ENCODE peak calls at places on chromosomes 12 and 14, in eight cellular contexts. O is activated T-cell treated with anti-CD3 and anti-CD28 coated beads for 1 hour, S is type B pancreatic cell, K is HTR-8/SVneo, C is astrocyte of the spinal cord, V is H9, P is NCI-H1105, Y is NCI-H1694. H is an unnamed sample.

GRCh38 chr12:57619434-57620244 is 8.4 kb downstream of the ARHGEF25 start:
- DNase-seq in O (no peak), S (no peak), K (no peak), C (no peak), V (peak; percentile 77), P (no peak), Y (no peak), H (no peak)

GRCh38 chr12:14402697-14403096 is 37.2 kb downstream of the ATF7IP start:
- DNase-seq in O (no peak), S (no peak), K (no peak), C (no peak), V (no peak), P (no peak), Y (no peak), H (no peak)

GRCh38 chr12:7075931-7076330 is 15.4 kb downstream of the C1S start:
- DNase-seq in O (no peak), S (no peak), K (no peak), C (no peak), V (no peak), P (no peak), Y (no peak), H (no peak)

GRCh38 chr12:101172316-101172715 is 37.7 kb downstream of the SLC5A8 start:
- DNase-seq in O (no peak), S (no peak), K (peak; percentile 7), C (no peak), V (peak; percentile 86), P (no peak), Y (no peak), H (no peak)

GRCh38 chr12:24803406-24804245 is 145.3 kb downstream of the BCAT1 start:
- DNase-seq in O (no peak), S (no peak), K (no peak), C (no peak), V (no peak), P (no peak), Y (no peak), H (no peak)

GRCh38 chr12:128178971-128179370 is 88.0 kb upstream of the TMEM132C start:
- DNase-seq in O (no peak), S (no peak), K (no peak), C (no peak), V (no peak), P (no peak), Y (no peak), H (no peak)

GRCh38 chr14:105126970-105127307 is 41.6 kb downstream of the JAG2 start:
- DNase-seq in O (no peak), S (peak; percentile 40), K (no peak), C (no peak), V (no peak), P (no peak), Y (no peak), H (no peak)

GRCh38 chr14:32013083-32013482 is 64.0 kb upstream of the ARHGAP5 start:
- DNase-seq in O (no peak), S (no peak), K (no peak), C (no peak), V (peak; percentile 53), P (no peak), Y (no peak), H (no peak)

GRCh38 chr12:56150563-56150962 is 1.8 kb upstream of the MYL6B start:
- DNase-seq in O (no peak), S (no peak), K (no peak), C (peak; percentile 35), V (no peak), P (no peak), Y (no peak), H (no peak)

GRCh38 chr12:57591567-57592325 is 754 bp downstream of the PIP4K2C start:
- DNase-seq in O (no peak), S (no peak), K (no peak), C (no peak), V (no peak), P (no peak), Y (no peak), H (no peak)

GRCh38 chr14:77681196-77682157 is 26.3 kb downstream of the ALKBH1 start:
- DNase-seq in O (no peak), S (no peak), K (no peak), C (peak; percentile 54), V (no peak), P (no peak), Y (peak; percentile 46), H (no peak)

GRCh38 chr12:51269174-51270066 is 795 bp downstream of the SMAGP start:
- DNase-seq in O (peak; percentile 51), S (peak; percentile 71), K (peak; percentile 48), C (peak; percentile 39), V (peak; percentile 90), P (no peak), Y (no peak), H (peak; percentile 47)

GRCh38 chr12:67772276-67773169 is 124.0 kb downstream of the DYRK2 start:
- DNase-seq in O (no peak), S (no peak), K (no peak), C (peak; percentile 80), V (peak; percentile 94), P (peak; percentile 7), Y (peak; percentile 36), H (no peak)

GRCh38 chr12:91222746-91223145 is 40.1 kb upstream of the DCN start:
- DNase-seq in O (no peak), S (no peak), K (no peak), C (peak; percentile 83), V (no peak), P (no peak), Y (no peak), H (no peak)

GRCh38 chr14:103696027-103696402 is 19.2 kb downstream of the XRCC3 start:
- DNase-seq in O (no peak), S (no peak), K (no peak), C (no peak), V (no peak), P (no peak), Y (no peak), H (no peak)

GRCh38 chr14:60637490-60638452 is 11.5 kb downstream of the SIX1 start:
- DNase-seq in O (no peak), S (peak; percentile 80), K (no peak), C (peak; percentile 66), V (peak; percentile 64), P (no peak), Y (no peak), H (no peak)

GRCh38 chr12:113135178-113136127 is at the start of gene RASAL1:
- DNase-seq in O (peak; percentile 67), S (no peak), K (peak; percentile 79), C (no peak), V (peak; percentile 97), P (peak; percentile 94), Y (peak; percentile 27), H (peak; percentile 51)

GRCh38 chr12:132798836-132799235 is 29.8 kb downstream of the GOLGA3 start:
- DNase-seq in O (no peak), S (no peak), K (no peak), C (no peak), V (no peak), P (no peak), Y (no peak), H (no peak)

GRCh38 chr14:61866932-61867920 is 105.0 kb downstream of the SNAPC1 start:
- DNase-seq in O (no peak), S (no peak), K (no peak), C (peak; percentile 6), V (no peak), P (no peak), Y (no peak), H (no peak)

GRCh38 chr12:88805286-88805685 is 225.0 kb upstream of the KITLG start:
- DNase-seq in O (no peak), S (no peak), K (no peak), C (no peak), V (no peak), P (no peak), Y (no peak), H (no peak)

GRCh38 chr14:76320486-76320885 is 55.5 kb upstream of the ESRRB start:
- DNase-seq in O (no peak), S (no peak), K (no peak), C (no peak), V (no peak), P (no peak), Y (no peak), H (no peak)

GRCh38 chr12:47038270-47038748 is 41.1 kb upstream of the PCED1B start:
- DNase-seq in O (no peak), S (no peak), K (no peak), C (peak; percentile 49), V (no peak), P (no peak), Y (no peak), H (no peak)

GRCh38 chr14:106414464-106414863 is 888.1 kb downstream of the TMEM121 start:
- DNase-seq in O (no peak), S (no peak), K (no peak), C (no peak), V (no peak), P (no peak), Y (no peak), H (no peak)

GRCh38 chr12:20798561-20798960 is 11.9 kb upstream of the SLCO1B3 start:
- DNase-seq in O (no peak), S (no peak), K (no peak), C (peak; percentile 21), V (no peak), P (peak; percentile 25), Y (peak; percentile 36), H (no peak)

GRCh38 chr12:82326905-82327503 is 31.2 kb downstream of the CCDC59 start:
- DNase-seq in O (no peak), S (no peak), K (peak; percentile 2), C (peak; percentile 46), V (no peak), P (peak; percentile 26), Y (peak; percentile 27), H (no peak)

H was measured in effector memory CD4-positive, alpha-beta T cell.